ENCODE peak calls at places on chromosomes 4 and X, in five cellular contexts. D, M, B, U and O are unnamed samples.

GRCh38 chr4:26821677-26822503 is 38.8 kb upstream of the STIM2 start:
- DNase-seq in B (no peak), M (no peak), U (no peak), D (no peak), O (no peak)

GRCh38 chr4:140372607-140373327 is 679 bp upstream of the SCOC start:
- DNase-seq in M (peak), B (no peak), U (no peak), D (no peak), O (no peak)

GRCh38 chrX:110081740-110082139 is 78.8 kb downstream of the TMEM164 start:
- DNase-seq in D (no peak), M (no peak), B (no peak), U (peak), O (no peak)

GRCh38 chr4:67019670-67020069 is 525.6 kb downstream of the CENPC start:
- DNase-seq in D (no peak), B (no peak), U (no peak), M (no peak), O (no peak)

GRCh38 chrX:24870143-24870542 is 145.6 kb downstream of the ARX start:
- DNase-seq in D (no peak), M (no peak), U (no peak), B (no peak), O (no peak)

GRCh38 chr4:7370038-7370437 is 64.7 kb downstream of the PSAPL1 start:
- DNase-seq in U (no peak), D (no peak), M (no peak), B (no peak), O (no peak)

GRCh38 chr4:41359069-41359769 is 102.5 kb downstream of the UCHL1 start:
- DNase-seq in U (no peak), D (peak), B (no peak), M (no peak), O (no peak)

GRCh38 chr4:182768821-182769220 is 148.4 kb downstream of the DCTD start:
- DNase-seq in B (no peak), U (no peak), D (no peak), M (no peak), O (no peak)

GRCh38 chrX:106791495-106791894 is 11.0 kb upstream of the TBC1D8B start:
- DNase-seq in D (no peak), U (no peak), B (no peak), M (no peak), O (peak)

GRCh38 chr4:138919094-138919936 is 96.3 kb upstream of the NOCT start:
- DNase-seq in D (peak), B (peak), M (no peak), U (peak), O (peak)

GRCh38 chrX:37871626-37872302 is 24.4 kb upstream of the DYNLT3 start:
- DNase-seq in M (no peak), D (no peak), B (no peak), U (peak), O (no peak)

GRCh38 chrX:42846741-42847140 is 68.8 kb upstream of the PPP1R2C start:
- DNase-seq in D (no peak), M (no peak), B (no peak), U (no peak), O (no peak)

GRCh38 chrX:25191403-25191802 is 175.6 kb upstream of the ARX start:
- DNase-seq in U (no peak), B (no peak), M (no peak), D (no peak), O (no peak)

GRCh38 chrX:34371740-34372139 is 239.6 kb upstream of the FAM47A start:
- DNase-seq in D (no peak), M (no peak), B (no peak), U (no peak), O (no peak)

GRCh38 chr4:183790661-183791060 is 114.4 kb upstream of the STOX2 start:
- DNase-seq in U (no peak), B (no peak), M (no peak), D (no peak), O (no peak)

GRCh38 chr4:89301902-89302301 is 5.7 kb downstream of the GPRIN3 start:
- DNase-seq in U (no peak), D (no peak), M (no peak), B (no peak), O (no peak)

GRCh38 chr4:136651278-136651667 is 881.0 kb downstream of the PCDH18 start:
- DNase-seq in U (no peak), B (no peak), M (no peak), D (no peak), O (no peak)

GRCh38 chrX:64975989-64976672 is at the start of gene ZC4H2:
- DNase-seq in M (peak), B (peak), D (peak), U (peak), O (peak)

GRCh38 chr4:153374471-153374870 is 30.0 kb downstream of the MND1 start:
- DNase-seq in M (no peak), U (no peak), D (no peak), B (no peak), O (no peak)

GRCh38 chr4:143711543-143712159 is 11.2 kb upstream of the FREM3 start:
- DNase-seq in B (no peak), D (peak), M (no peak), U (no peak), O (no peak)

GRCh38 chr4:169630069-169630468 is 9.7 kb downstream of the CLCN3 start:
- DNase-seq in M (no peak), U (no peak), B (no peak), D (no peak), O (no peak)

GRCh38 chr4:3313556-3314228 is 20.9 kb downstream of the RGS12 start:
- DNase-seq in M (no peak), U (no peak), D (peak), B (no peak), O (no peak)

GRCh38 chrX:101219116-101219839 is at the start of gene DRP2:
- DNase-seq in D (no peak), B (no peak), U (no peak), M (no peak), O (no peak)

GRCh38 chr4:98630804-98631454 is 27.5 kb downstream of the TSPAN5 start:
- DNase-seq in M (no peak), D (no peak), B (no peak), U (no peak), O (no peak)

GRCh38 chrX:65609237-65609636 is 58.2 kb upstream of the MSN start:
- DNase-seq in M (no peak), U (no peak), D (no peak), B (no peak), O (no peak)

GRCh38 chr4:16029329-16029728 is 54.5 kb downstream of the PROM1 start:
- DNase-seq in D (no peak), U (no peak), M (no peak), B (no peak), O (no peak)

GRCh38 chr4:24768006-24768405 is 27.4 kb upstream of the SOD3 start:
- DNase-seq in B (no peak), U (no peak), M (no peak), D (no peak), O (no peak)

GRCh38 chr4:5517372-5517771 is 191.0 kb downstream of the EVC2 start:
- DNase-seq in B (no peak), M (no peak), D (no peak), U (no peak), O (no peak)